ENCODE peak calls at places on chromosomes 7 and 10, in seven cellular contexts. V is Panc1, E is psoas muscle, R is lung, J is uterus, O is A549, K is neural progenitor cell. S is an unnamed sample.

GRCh38 chr10:132022241-132022640 is 40.5 kb upstream of the BNIP3 start:
- DNase-seq in V (no peak), E (no peak), R (no peak), J (no peak), O (no peak), K (no peak), S (no peak)

GRCh38 chr10:44947356-44948152 is 12.0 kb upstream of the RASSF4 start:
- DNase-seq in V (no peak), E (no peak), R (no peak), J (no peak), O (no peak), K (no peak), S (no peak)

GRCh38 chr10:125827133-125827532 is 3.8 kb downstream of the BCCIP start:
- DNase-seq in V (no peak), E (no peak), R (no peak), J (no peak), O (no peak), K (no peak), S (no peak)

GRCh38 chr7:16203065-16203464 is 218.3 kb downstream of the CRPPA start:
- DNase-seq in V (no peak), E (no peak), R (no peak), J (no peak), O (no peak), K (no peak), S (no peak)

GRCh38 chr7:98760201-98760651 is 109.6 kb downstream of the TMEM130 start:
- DNase-seq in V (no peak), E (no peak), R (no peak), J (no peak), O (no peak), K (no peak), S (no peak)

GRCh38 chr10:89563861-89564478 is 28.6 kb upstream of the SLC16A12 start:
- DNase-seq in V (peak), E (no peak), R (no peak), J (no peak), O (peak), K (peak), S (no peak)

GRCh38 chr10:12482586-12482985 is 133.2 kb downstream of the CAMK1D start:
- DNase-seq in V (no peak), E (no peak), R (no peak), J (no peak), O (no peak), K (peak), S (no peak)

GRCh38 chr10:14250496-14250895 is 80.2 kb downstream of the FRMD4A start:
- DNase-seq in V (no peak), E (no peak), R (no peak), J (no peak), O (no peak), K (no peak), S (peak)

GRCh38 chr7:45897042-45897690 is 8.9 kb downstream of the IGFBP1 start:
- DNase-seq in V (no peak), E (no peak), R (no peak), J (no peak), O (no peak), K (no peak), S (no peak)

GRCh38 chr7:40200791-40201190 is 66.0 kb downstream of the SUGCT start:
- DNase-seq in V (no peak), E (no peak), R (no peak), J (no peak), O (no peak), K (no peak), S (no peak)

GRCh38 chr10:98563811-98564210 is 117.1 kb upstream of the HPS1 start:
- DNase-seq in V (no peak), E (no peak), R (no peak), J (no peak), O (no peak), K (no peak), S (no peak)

GRCh38 chr7:150745868-150746267 is 8.7 kb downstream of the GIMAP5 start:
- DNase-seq in V (no peak), E (no peak), R (no peak), J (no peak), O (no peak), K (no peak), S (no peak)
- H3K4me3 ChIP-seq in V (no peak), E (no peak), R (no peak), J (no peak), O (no peak), K (no peak), S (no peak)

GRCh38 chr7:73573791-73574190 is 4.6 kb downstream of the TBL2 start:
- DNase-seq in V (no peak), E (no peak), R (no peak), J (no peak), O (no peak), K (no peak), S (no peak)

GRCh38 chr7:73582664-73583202 is 4.4 kb upstream of the TBL2 start:
- DNase-seq in V (no peak), E (no peak), R (no peak), J (no peak), O (no peak), K (no peak), S (no peak)

GRCh38 chr7:73573276-73573675 is 5.1 kb downstream of the TBL2 start:
- DNase-seq in V (no peak), E (no peak), R (no peak), J (no peak), O (no peak), K (no peak), S (no peak)

GRCh38 chr7:73577627-73578341 is 595 bp downstream of the TBL2 start:
- DNase-seq in V (no peak), E (no peak), R (no peak), J (no peak), O (no peak), K (no peak), S (no peak)

GRCh38 chr7:73578342-73579124 is at the start of gene TBL2:
- DNase-seq in V (peak), E (peak), R (peak), J (peak), O (peak), K (peak), S (peak)
- TF ChIP-seq CTCF in V (no peak), E (peak), R (no peak), J (no peak), O (no peak), K (peak), S (peak)

GRCh38 chr7:70597071-70597470 is 534.9 kb upstream of the GALNT17 start:
- DNase-seq in V (no peak), E (no peak), R (no peak), J (no peak), O (no peak), K (no peak), S (no peak)

GRCh38 chr7:70598976-70599375 is 533.0 kb upstream of the GALNT17 start:
- DNase-seq in V (no peak), E (no peak), R (peak), J (no peak), O (no peak), K (no peak), S (no peak)

GRCh38 chr7:70602135-70602534 is 529.8 kb upstream of the GALNT17 start:
- DNase-seq in V (no peak), E (no peak), R (no peak), J (no peak), O (no peak), K (no peak), S (no peak)

GRCh38 chr7:70600993-70601392 is 531.0 kb upstream of the GALNT17 start:
- DNase-seq in V (no peak), E (no peak), R (no peak), J (no peak), O (no peak), K (no peak), S (no peak)

DNA sequence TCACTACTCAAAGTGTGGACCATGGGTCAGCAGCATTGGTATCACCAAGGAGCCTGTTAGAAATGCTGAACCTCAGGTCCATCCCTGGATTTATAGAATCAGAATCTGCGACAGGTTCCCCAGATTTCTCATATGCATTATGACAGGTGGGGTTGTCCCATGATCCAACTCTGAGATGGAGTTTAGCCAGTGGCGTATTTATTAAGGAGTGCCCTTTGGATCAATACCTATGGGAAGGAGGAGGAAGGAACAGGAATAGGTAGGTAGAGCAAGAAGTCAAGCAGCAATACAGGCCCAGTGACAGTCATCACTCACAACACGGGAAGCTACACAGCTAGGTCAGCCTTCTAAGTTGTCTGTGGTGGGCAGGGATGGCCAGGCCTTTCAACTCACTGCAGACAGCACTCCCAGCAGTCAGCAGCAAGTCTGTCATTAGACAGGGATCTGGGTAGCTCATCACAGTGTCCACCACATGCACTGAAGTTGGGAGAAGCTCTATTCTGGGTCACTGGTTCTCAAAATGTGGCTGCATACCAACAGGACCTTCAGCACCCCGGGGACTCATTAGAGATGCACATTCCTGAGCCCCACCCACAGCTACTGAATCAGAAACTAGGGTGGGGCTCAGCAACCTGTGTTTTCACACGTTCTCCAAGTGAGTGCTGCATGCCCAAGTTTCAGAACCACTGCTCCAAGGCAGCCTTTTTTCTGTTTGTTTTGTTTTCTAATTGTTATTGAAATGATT is 532.3 kb upstream of the GALNT17 start:
- DNase-seq in V (no peak), E (no peak), R (no peak), J (no peak), O (no peak), K (no peak), S (no peak)
- H3K27ac ChIP-seq in V (no peak), E (no peak), R (no peak), J (no peak), O (no peak), K (no peak), S (no peak)

DNA sequence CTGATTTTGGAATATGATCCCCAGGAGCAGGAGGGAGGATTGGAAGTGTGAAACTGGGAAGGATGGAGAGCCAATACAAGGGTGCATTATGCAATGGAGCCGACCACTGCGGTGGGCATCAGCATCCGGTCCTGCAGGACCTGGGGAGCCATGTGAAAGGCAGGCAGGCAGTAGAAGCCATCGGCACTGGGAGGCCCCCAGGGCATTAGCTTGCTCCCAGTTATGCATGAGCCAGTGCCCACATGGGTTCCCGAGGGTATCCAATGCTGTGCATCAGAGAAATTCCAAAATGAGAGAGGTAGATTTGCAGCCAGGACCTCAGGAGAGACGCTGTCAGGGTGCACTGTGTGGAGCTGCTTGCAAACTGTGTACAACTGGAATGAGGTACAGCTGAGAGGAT is 8.7 kb upstream of the KCP start:
- DNase-seq in V (no peak), E (no peak), R (no peak), J (no peak), O (no peak), K (no peak), S (no peak)
- H3K4me3 ChIP-seq in V (no peak), E (no peak), R (no peak), J (no peak), O (no peak), K (no peak), S (no peak)

GRCh38 chr7:101096331-101096956 is 11.2 kb downstream of the TRIM56 start:
- DNase-seq in V (no peak), E (no peak), R (no peak), J (no peak), O (no peak), K (no peak), S (no peak)

GRCh38 chr7:101093907-101094306 is 8.6 kb downstream of the TRIM56 start:
- DNase-seq in V (no peak), E (no peak), R (no peak), J (no peak), O (no peak), K (no peak), S (no peak)

GRCh38 chr7:101094376-101094775 is 9.1 kb downstream of the TRIM56 start:
- DNase-seq in V (no peak), E (no peak), R (no peak), J (no peak), O (no peak), K (no peak), S (no peak)

GRCh38 chr7:101096957-101097347 is 11.7 kb downstream of the TRIM56 start:
- DNase-seq in V (no peak), E (no peak), R (no peak), J (no peak), O (no peak), K (no peak), S (no peak)

GRCh38 chr7:101094791-101095375 is 9.6 kb downstream of the TRIM56 start:
- DNase-seq in V (no peak), E (peak), R (no peak), J (no peak), O (peak), K (peak), S (no peak)
- TF ChIP-seq CTCF in V (peak), E (peak), R (peak), J (peak), O (peak), K (peak), S (peak)

S was measured in esophagus muscularis mucosa.